ENCODE peak calls at places on chromosomes 13 and 19, in seven cellular contexts. U is HepG2, D is SK-N-SH, N is HCT116, T is GM23338, E is Panc1, R is K562. Y is an unnamed sample.

GRCh38 chr13:45353895-45354294 is 12.9 kb upstream of the TPT1 start:
- DNase-seq in U (no peak), D (no peak), N (no peak), T (no peak), E (no peak), R (no peak), Y (no peak)

GRCh38 chr13:23796546-23796945 is 92.7 kb downstream of the MIPEP start:
- DNase-seq in U (peak; percentile 34), D (no peak), N (no peak), T (no peak), E (no peak), R (no peak), Y (no peak)

GRCh38 chr13:78326608-78327007 is 276.7 kb downstream of the POU4F1 start:
- DNase-seq in U (no peak), D (peak; percentile 24), N (no peak), T (no peak), E (no peak), R (no peak), Y (peak; percentile 11)

GRCh38 chr13:21673592-21674270 is 2.9 kb downstream of the FGF9 start:
- DNase-seq in U (no peak), D (peak; percentile 83), N (no peak), T (peak; percentile 83), E (no peak), R (peak; percentile 27), Y (no peak)

GRCh38 chr13:50080158-50080855 is 65.1 kb downstream of the KCNRG start:
- DNase-seq in U (peak; percentile 23), D (peak; percentile 12), N (no peak), T (peak; percentile 31), E (no peak), R (peak; percentile 22), Y (peak; percentile 52)

GRCh38 chr13:105572401-105572800 is 963.1 kb downstream of the EFNB2 start:
- DNase-seq in U (no peak), D (no peak), N (no peak), T (no peak), E (no peak), R (no peak), Y (no peak)

GRCh38 chr19:18310966-18311365 is 11.9 kb downstream of the LSM4 start:
- DNase-seq in U (no peak), D (no peak), N (no peak), T (no peak), E (no peak), R (peak; percentile 11), Y (no peak)

GRCh38 chr13:110713981-110714797 is 689 bp downstream of the ING1 start:
- DNase-seq in U (peak; percentile 28), D (peak; percentile 56), N (no peak), T (peak; percentile 53), E (no peak), R (no peak), Y (no peak)

GRCh38 chr19:46861691-46862503 is 1.1 kb downstream of the ARHGAP35 start:
- DNase-seq in U (no peak), D (no peak), N (no peak), T (peak; percentile 43), E (no peak), R (peak; percentile 18), Y (no peak)

GRCh38 chr13:86681223-86681622 is 882.0 kb upstream of the SLITRK6 start:
- DNase-seq in U (no peak), D (no peak), N (no peak), T (no peak), E (no peak), R (no peak), Y (no peak)

GRCh38 chr13:83450586-83450985 is 431.7 kb downstream of the SLITRK1 start:
- DNase-seq in U (no peak), D (no peak), N (no peak), T (peak; percentile 8), E (no peak), R (no peak), Y (no peak)

GRCh38 chr19:45182758-45183157 is 4.2 kb downstream of the BLOC1S3 start:
- DNase-seq in U (no peak), D (no peak), N (no peak), T (no peak), E (no peak), R (no peak), Y (no peak)

GRCh38 chr19:383040-383439 is 25.9 kb downstream of the C2CD4C start:
- DNase-seq in U (no peak), D (no peak), N (no peak), T (no peak), E (no peak), R (no peak), Y (no peak)

GRCh38 chr13:76711515-76712182 is 174.6 kb downstream of the KCTD12 start:
- DNase-seq in U (no peak), D (no peak), N (no peak), T (no peak), E (no peak), R (no peak), Y (peak; percentile 41)

GRCh38 chr19:31337007-31337914 is 12.0 kb downstream of the TSHZ3 start:
- DNase-seq in U (no peak), D (no peak), N (no peak), T (no peak), E (no peak), R (no peak), Y (no peak)

GRCh38 chr13:77353980-77354379 is 27.1 kb upstream of the MYCBP2 start:
- DNase-seq in U (no peak), D (no peak), N (no peak), T (no peak), E (no peak), R (no peak), Y (no peak)

GRCh38 chr19:16463991-16464575 is 7.7 kb downstream of the EPS15L1 start:
- DNase-seq in U (peak; percentile 90), D (peak; percentile 50), N (no peak), T (no peak), E (no peak), R (no peak), Y (no peak)

GRCh38 chr13:48891586-48891985 is 84.1 kb upstream of the FNDC3A start:
- DNase-seq in U (peak; percentile 20), D (no peak), N (peak; percentile 48), T (no peak), E (no peak), R (no peak), Y (no peak)

GRCh38 chr19:3094638-3095374 is 644 bp downstream of the GNA11 start:
- DNase-seq in U (no peak), D (no peak), N (no peak), T (no peak), E (no peak), R (no peak), Y (no peak)

GRCh38 chr13:82713681-82714405 is 1168.4 kb downstream of the SLITRK1 start:
- DNase-seq in U (no peak), D (no peak), N (no peak), T (no peak), E (no peak), R (no peak), Y (no peak)

GRCh38 chr19:3821857-3822364 is 35.7 kb upstream of the MATK start:
- DNase-seq in U (peak; percentile 20), D (peak; percentile 94), N (peak; percentile 40), T (peak; percentile 86), E (no peak), R (peak; percentile 91), Y (peak; percentile 65)

GRCh38 chr13:47144782-47145181 is 247.9 kb upstream of the HTR2A start:
- DNase-seq in U (no peak), D (no peak), N (no peak), T (no peak), E (no peak), R (no peak), Y (no peak)

GRCh38 chr13:100208596-100208995 is 119.7 kb downstream of the PCCA start:
- DNase-seq in U (no peak), D (no peak), N (no peak), T (no peak), E (no peak), R (no peak), Y (no peak)

GRCh38 chr19:49939721-49940481 is 10.6 kb upstream of the NUP62 start:
- DNase-seq in U (no peak), D (no peak), N (no peak), T (peak; percentile 41), E (no peak), R (no peak), Y (no peak)
- TF ChIP-seq POLR2AphosphoS5 in U (no peak), D (no peak), N (no peak), T (no peak), E (no peak), R (no peak), Y (no peak)

DNA sequence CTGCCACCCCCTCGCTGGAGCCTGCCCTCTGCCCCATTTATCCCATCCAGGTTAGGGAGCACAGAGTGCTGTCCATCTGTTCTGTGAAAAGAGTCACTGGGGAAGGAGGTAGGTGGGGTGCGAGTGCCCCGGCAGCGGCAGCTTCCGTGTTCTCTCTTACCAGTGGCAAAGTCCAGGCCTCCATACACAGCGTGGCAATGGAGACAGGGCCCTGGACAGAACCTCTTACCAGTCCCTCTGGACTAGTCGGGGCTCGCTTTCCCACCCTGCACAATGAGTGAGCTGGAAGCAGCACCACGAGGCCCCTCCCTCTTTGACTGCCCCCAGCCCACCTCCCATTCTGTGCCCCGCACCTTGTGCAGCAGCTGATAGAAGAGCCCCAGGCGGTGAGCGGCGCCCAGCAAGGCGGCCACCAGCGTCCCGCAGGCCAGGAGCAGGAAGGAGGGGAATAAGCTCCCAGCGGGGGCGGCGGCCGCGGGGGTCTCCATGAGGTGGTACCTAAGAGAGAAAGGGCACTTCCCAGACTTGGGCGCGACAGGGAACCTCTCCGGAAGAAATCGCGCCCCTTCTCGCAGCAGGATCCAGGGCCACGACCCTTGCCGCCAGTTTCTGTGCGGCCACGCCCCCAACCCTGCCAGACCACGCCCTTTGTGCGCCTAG is 17.5 kb downstream of the SYDE1 start:
- DNase-seq in U (peak; percentile 50), D (peak; percentile 88), N (no peak), T (peak; percentile 87), E (no peak), R (no peak), Y (peak; percentile 42)
- TF ChIP-seq REST in U (no peak), D (no peak), N (no peak), T (no peak), E (no peak), R (no peak), Y (no peak)

GRCh38 chr19:11374449-11375142 is at the start of gene SWSAP1:
- DNase-seq in U (peak; percentile 99), D (peak; percentile 92), N (peak; percentile 99), T (peak; percentile 100), E (peak; percentile 97), R (peak; percentile 95), Y (peak; percentile 100)
- TF ChIP-seq POLR2AphosphoS5 in U (peak; percentile 85), D (peak; percentile 73), N (peak; percentile 68), T (peak; percentile 94), E (peak; percentile 77), R (peak; percentile 59), Y (peak; percentile 85)

GRCh38 chr13:28013482-28013881 is 25.0 kb upstream of the URAD start:
- DNase-seq in U (no peak), D (no peak), N (no peak), T (no peak), E (no peak), R (no peak), Y (no peak)

GRCh38 chr13:28012896-28013295 is 24.4 kb upstream of the URAD start:
- DNase-seq in U (no peak), D (no peak), N (no peak), T (no peak), E (no peak), R (no peak), Y (no peak)

GRCh38 chr13:28012383-28012782 is 23.9 kb upstream of the URAD start:
- DNase-seq in U (no peak), D (no peak), N (no peak), T (no peak), E (no peak), R (no peak), Y (no peak)
- TF ChIP-seq REST in U (no peak), D (no peak), N (no peak), T (no peak), E (no peak), R (no peak), Y (no peak)